ENCODE peak calls at places on chromosomes 6 and 20, in four cellular contexts. Y is breast epithelium, R is pancreas, X is HEK293T. O is an unnamed sample.

GRCh38 chr6:129759851-129760595 is 50.0 kb upstream of the ARHGAP18 start:
- DNase-seq in R (no peak), X (no peak), Y (no peak), O (no peak)

GRCh38 chr6:135012764-135013163 is 41.9 kb downstream of the HBS1L start:
- DNase-seq in R (no peak), X (no peak), Y (no peak), O (no peak)

GRCh38 chr6:43768983-43769525 is 957 bp upstream of the VEGFA start:
- DNase-seq in R (no peak), X (no peak), Y (peak), O (peak)

GRCh38 chr20:46333136-46333991 is 25.1 kb upstream of the CDH22 start:
- DNase-seq in R (no peak), X (no peak), Y (peak), O (no peak)

GRCh38 chr6:41694815-41695536 is 40.4 kb downstream of the TFEB start:
- DNase-seq in X (no peak), Y (no peak), R (no peak), O (no peak)

GRCh38 chr6:155448823-155449789 is 6.5 kb downstream of the NOX3 start:
- DNase-seq in R (no peak), Y (no peak), X (no peak), O (no peak)

GRCh38 chr6:169642455-169642854 is 59.4 kb downstream of the WDR27 start:
- DNase-seq in R (no peak), X (no peak), Y (no peak), O (no peak)

GRCh38 chr20:16201191-16201590 is 372.1 kb downstream of the KIF16B start:
- DNase-seq in R (no peak), X (no peak), Y (no peak), O (no peak)

GRCh38 chr6:90088009-90088408 is 193.7 kb downstream of the GJA10 start:
- DNase-seq in Y (no peak), R (no peak), X (no peak), O (no peak)

GRCh38 chr6:56374841-56375369 is 127.5 kb upstream of the COL21A1 start:
- DNase-seq in Y (no peak), R (no peak), X (no peak), O (no peak)

GRCh38 chr6:44253307-44254101 is 3.8 kb downstream of the SLC35B2 start:
- DNase-seq in X (no peak), Y (no peak), R (no peak), O (peak)

GRCh38 chr20:44785768-44786167 is 24.6 kb downstream of the RIMS4 start:
- DNase-seq in Y (no peak), X (no peak), R (no peak), O (no peak)

GRCh38 chr6:45256697-45257695 is 71.1 kb upstream of the RUNX2 start:
- DNase-seq in X (no peak), Y (no peak), R (no peak), O (no peak)

GRCh38 chr6:139030539-139030938 is 2.0 kb downstream of the ABRACL start:
- DNase-seq in Y (no peak), R (no peak), X (no peak), O (no peak)

GRCh38 chr20:53126185-53126584 is 154.0 kb downstream of the TSHZ2 start:
- DNase-seq in Y (peak), X (peak), R (no peak), O (no peak)

GRCh38 chr6:96927660-96928059 is 3.1 kb downstream of the KLHL32 start:
- DNase-seq in X (no peak), Y (no peak), R (no peak), O (no peak)

GRCh38 chr20:56400001-56400640 is 7.7 kb downstream of the CSTF1 start:
- DNase-seq in X (peak), Y (no peak), R (no peak), O (no peak)

GRCh38 chr6:1201547-1202200 is 110.2 kb upstream of the FOXQ1 start:
- DNase-seq in X (no peak), Y (no peak), R (no peak), O (no peak)

GRCh38 chr6:142537612-142538478 is 236.0 kb downstream of the ADGRG6 start:
- DNase-seq in R (no peak), Y (no peak), X (peak), O (no peak)

GRCh38 chr20:11755071-11755881 is 162.4 kb upstream of the BTBD3 start:
- DNase-seq in R (no peak), X (no peak), Y (no peak), O (no peak)

GRCh38 chr6:28542440-28543293 is 17.0 kb downstream of the GPX5 start:
- DNase-seq in R (peak), X (peak), Y (no peak), O (peak)

GRCh38 chr20:62923669-62924566 is 2.4 kb downstream of the DIDO1 start:
- DNase-seq in Y (no peak), R (no peak), X (no peak), O (no peak)

GRCh38 chr20:56014998-56015397 is 9.7 kb upstream of the CBLN4 start:
- DNase-seq in R (no peak), Y (no peak), X (no peak), O (no peak)

GRCh38 chr6:139251377-139252017 is 40.3 kb downstream of the TXLNB start:
- DNase-seq in X (no peak), R (no peak), Y (no peak), O (no peak)

GRCh38 chr20:481167-481566 is 18.8 kb upstream of the TBC1D20 start:
- DNase-seq in Y (no peak), R (no peak), X (no peak), O (no peak)

GRCh38 chr20:17885544-17885943 is 83.0 kb downstream of the SNX5 start:
- DNase-seq in R (no peak), Y (no peak), X (no peak), O (no peak)

GRCh38 chr6:18509871-18510643 is 122.9 kb downstream of the RNF144B start:
- DNase-seq in R (no peak), Y (no peak), X (no peak), O (no peak)

O was measured in right lobe of liver.